ENCODE peak calls at places on chromosomes 16 and 17, in seven cellular contexts. Q, N, B, O, R, P and S are unnamed samples.
A peak's percentile ranks its signal among the peaks of the same experiment; 100 is the strongest.

GRCh38 chr17:77569846-77570564 is 388.5 kb upstream of the TNRC6C start:
- DNase-seq in R (no peak), Q (no peak), N (no peak), P (peak; percentile 61), O (no peak), B (no peak), S (no peak)

GRCh38 chr16:57265850-57266530 is 18.5 kb downstream of the PLLP start:
- DNase-seq in R (no peak), Q (peak; percentile 73), N (no peak), O (no peak), B (no peak), P (peak; percentile 74), S (peak; percentile 20)

GRCh38 chr17:64015447-64015846 is 5.0 kb downstream of the ICAM2 start:
- DNase-seq in Q (no peak), O (no peak), B (no peak), R (no peak), P (no peak), N (no peak), S (no peak)

GRCh38 chr17:57755479-57756070 is 10.5 kb upstream of the CCDC182 start:
- DNase-seq in R (no peak), Q (no peak), B (no peak), O (no peak), P (no peak), N (no peak), S (no peak)

GRCh38 chr17:64779344-64780095 is 117.4 kb upstream of the SMURF2 start:
- DNase-seq in B (no peak), P (peak; percentile 85), O (no peak), Q (no peak), N (no peak), R (no peak), S (no peak)

GRCh38 chr17:2704031-2704889 is 7.3 kb downstream of the CLUH start:
- DNase-seq in O (no peak), R (peak; percentile 62), B (no peak), N (no peak), P (peak; percentile 67), Q (no peak), S (no peak)

GRCh38 chr16:52912565-52913173 is 140.0 kb downstream of the CHD9NB start:
- DNase-seq in O (peak; percentile 47), P (no peak), B (no peak), Q (peak; percentile 25), N (no peak), R (no peak), S (peak; percentile 54)

GRCh38 chr17:57622886-57623433 is 122.1 kb downstream of the CCDC182 start:
- DNase-seq in P (peak; percentile 82), R (no peak), N (no peak), B (peak; percentile 19), Q (peak; percentile 24), O (peak; percentile 67), S (peak; percentile 54)

GRCh38 chr17:78528541-78528940 is 48.7 kb downstream of the DNAH17 start:
- DNase-seq in P (peak; percentile 37), R (peak; percentile 57), O (no peak), N (no peak), Q (no peak), B (no peak), S (no peak)

GRCh38 chr16:56353054-56353921 is 72.1 kb downstream of the AMFR start:
- DNase-seq in P (peak; percentile 59), N (no peak), O (no peak), B (no peak), Q (no peak), R (peak; percentile 55), S (no peak)

GRCh38 chr17:74274060-74274702 is at the start of gene DNAI2:
- DNase-seq in P (peak; percentile 82), B (no peak), O (peak; percentile 14), N (peak; percentile 7), Q (no peak), R (no peak), S (no peak)

GRCh38 chr17:43547659-43548256 is 1.6 kb upstream of the ETV4 start:
- DNase-seq in B (no peak), N (no peak), R (no peak), P (no peak), O (no peak), Q (no peak), S (no peak)

GRCh38 chr17:65225061-65225460 is 87.9 kb downstream of the RGS9 start:
- DNase-seq in N (no peak), Q (no peak), R (no peak), O (no peak), B (no peak), P (no peak), S (no peak)

GRCh38 chr16:22316411-22316811 is 19.2 kb downstream of the POLR3E start:
- DNase-seq in O (no peak), P (no peak), B (no peak), N (no peak), R (peak; percentile 63), Q (no peak), S (no peak)

GRCh38 chr16:3695610-3696369 is 21.5 kb downstream of the TRAP1 start:
- DNase-seq in O (no peak), N (no peak), P (no peak), B (no peak), R (no peak), Q (no peak), S (no peak)

GRCh38 chr16:66467611-66468010 is 40.5 kb downstream of the BEAN1 start:
- DNase-seq in N (no peak), Q (no peak), B (no peak), O (no peak), R (peak; percentile 26), P (peak; percentile 19), S (no peak)

GRCh38 chr17:69405096-69405495 is 9.4 kb upstream of the MAP2K6 start:
- DNase-seq in O (no peak), R (no peak), B (no peak), N (no peak), Q (no peak), P (no peak), S (no peak)

GRCh38 chr16:81645925-81646324 is 133.2 kb upstream of the PLCG2 start:
- DNase-seq in N (no peak), P (no peak), O (no peak), B (no peak), R (no peak), Q (no peak), S (no peak)

GRCh38 chr16:49158029-49158642 is 123.5 kb downstream of the CBLN1 start:
- DNase-seq in O (peak; percentile 7), P (no peak), Q (peak; percentile 5), B (no peak), N (no peak), R (no peak), S (peak; percentile 17)

GRCh38 chr17:14755002-14755401 is 454.1 kb downstream of the HS3ST3B1 start:
- DNase-seq in N (no peak), Q (no peak), P (no peak), O (no peak), B (peak; percentile 25), R (no peak), S (peak; percentile 55)

GRCh38 chr16:7101054-7101453 is 231.6 kb upstream of the RBFOX1 start:
- DNase-seq in O (no peak), R (no peak), Q (no peak), B (no peak), N (no peak), P (no peak), S (no peak)

GRCh38 chr17:40065041-40065770 is 2.4 kb downstream of the THRA start:
- DNase-seq in N (no peak), Q (peak; percentile 49), B (no peak), P (no peak), O (no peak), R (no peak), S (peak; percentile 51)

GRCh38 chr17:80358861-80359260 is 56.1 kb upstream of the ENDOV start:
- DNase-seq in P (peak; percentile 40), N (no peak), Q (no peak), B (no peak), R (no peak), O (no peak), S (no peak)
- H3K4me3 ChIP-seq in P (no peak overlapping the region), N (no peak overlapping the region), Q (no peak overlapping the region), B (no peak overlapping the region), R (no peak overlapping the region), O (no peak overlapping the region), S (no peak overlapping the region)

GRCh38 chr17:75499313-75500022 is 15.9 kb downstream of the CASKIN2 start:
- DNase-seq in P (peak; percentile 67), N (no peak), R (no peak), O (no peak), Q (no peak), B (no peak), S (no peak)

GRCh38 chr17:75500419-75501216 is 14.7 kb downstream of the CASKIN2 start:
- DNase-seq in P (peak; percentile 61), O (no peak), R (no peak), N (no peak), Q (no peak), B (no peak), S (no peak)

GRCh38 chr17:75498726-75499213 is 16.6 kb downstream of the CASKIN2 start:
- DNase-seq in Q (no peak), N (no peak), B (no peak), R (no peak), O (peak; percentile 46), P (peak; percentile 71), S (no peak)

GRCh38 chr17:75496005-75496404 is 19.3 kb downstream of the CASKIN2 start:
- DNase-seq in O (no peak), B (no peak), Q (no peak), N (no peak), P (peak; percentile 66), R (no peak), S (no peak)

GRCh38 chr17:75498019-75498725 is 17.2 kb downstream of the CASKIN2 start:
- DNase-seq in P (peak; percentile 63), Q (no peak), O (peak; percentile 52), N (no peak), R (no peak), B (no peak), S (no peak)
- TF ChIP-seq CTCF in P (no peak), Q (no peak), O (no peak), N (no peak), R (no peak), B (no peak), S (no peak)

DNA sequence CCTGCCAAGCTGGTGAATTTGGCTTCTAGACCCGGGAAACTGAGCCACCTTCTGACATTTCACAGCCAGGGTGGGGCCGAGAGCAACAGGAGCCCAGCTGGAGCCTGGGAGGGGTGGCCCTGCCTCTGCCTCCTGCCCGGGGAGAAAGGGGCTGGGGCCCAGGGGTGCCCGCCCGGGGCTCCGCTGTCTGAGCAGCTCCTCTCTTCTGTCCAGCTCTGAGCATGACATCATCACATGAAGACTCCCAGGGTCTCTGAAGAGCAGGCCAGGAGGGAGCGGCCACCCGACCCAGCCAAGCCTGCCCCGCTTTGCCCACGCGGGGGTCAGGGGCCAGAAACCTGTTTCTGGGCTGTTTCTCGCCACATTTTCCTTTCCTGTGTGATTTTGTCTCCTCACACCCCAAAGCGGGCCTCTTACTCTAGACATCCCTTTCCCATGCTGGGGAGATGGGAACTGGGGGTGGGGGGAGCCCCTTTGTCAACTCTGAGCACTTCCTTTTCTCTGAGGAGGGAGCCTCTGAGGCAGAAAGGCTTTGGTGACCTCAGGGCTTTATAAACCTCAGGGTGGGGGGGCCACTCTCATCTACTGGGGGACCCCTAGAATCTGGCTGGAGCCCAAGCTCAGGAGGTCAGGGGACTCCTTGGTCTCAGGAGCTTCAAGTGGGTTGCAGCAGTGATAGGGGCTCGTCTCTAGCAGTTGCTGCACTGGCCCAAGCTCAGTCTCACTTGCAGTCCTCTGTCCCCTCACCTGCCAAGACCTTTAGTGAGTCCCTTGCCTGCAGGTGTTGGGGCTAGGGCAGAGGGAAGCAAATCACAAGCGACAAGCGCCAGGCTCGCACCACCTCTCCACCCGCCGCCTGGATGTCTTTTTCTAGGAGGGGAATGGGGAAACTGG is 7.6 kb downstream of the UBALD2 start:
- DNase-seq in O (peak; percentile 50), Q (no peak), N (no peak), R (no peak), B (no peak), P (peak; percentile 84), S (no peak)
- H3K4me3 ChIP-seq in O (no peak overlapping the region), Q (no peak overlapping the region), N (peak overlapping the region; percentile 82), R (peak overlapping the region; percentile 29), B (no peak overlapping the region), P (peak overlapping the region; percentile 31), S (no peak overlapping the region)

GRCh38 chr17:28717578-28718316 is at the start of gene RAB34:
- DNase-seq in R (peak; percentile 92), B (peak; percentile 46), Q (peak; percentile 86), P (peak; percentile 89), O (no peak), N (no peak), S (peak; percentile 85)
- TF ChIP-seq CTCF in R (no peak), B (peak; percentile 35), Q (peak; percentile 21), P (no peak), O (no peak), N (no peak), S (no peak)